ENCODE peak calls at places on chromosomes 7 and 10, in nine cellular contexts. One of them, this sample, is unnamed.

GRCh38 chr7:38681882-38682281 is 50.7 kb upstream of the AMPH start:
- DNase-seq in stimulated activated CD8-positive, alpha-beta memory T cell treated with anti-CD3 and anti-CD28 coated beads, Interleukin-4, amount 100 ng/mL, for 24 hours: no peak
- DNase-seq in amniotic epithelial cell: no peak
- DNase-seq in NCI-H2081 treated with DMSO at 0.1 percent for 48 hours: peak; percentile 95
- DNase-seq in GM18507: no peak
- DNase-seq in NCI-H1092: peak; percentile 94
- DNase-seq in RWPE1: no peak
- DNase-seq in GM04503: no peak
- DNase-seq in transverse colon: no peak
- DNase-seq in this sample: no peak

GRCh38 chr7:88289505-88290129 is 17.1 kb downstream of the STEAP4 start:
- DNase-seq in stimulated activated CD8-positive, alpha-beta memory T cell treated with anti-CD3 and anti-CD28 coated beads, Interleukin-4, amount 100 ng/mL, for 24 hours: no peak
- DNase-seq in amniotic epithelial cell: no peak
- DNase-seq in NCI-H2081 treated with DMSO at 0.1 percent for 48 hours: no peak
- DNase-seq in GM18507: no peak
- DNase-seq in NCI-H1092: no peak
- DNase-seq in RWPE1: peak; percentile 46
- DNase-seq in GM04503: no peak
- DNase-seq in transverse colon: no peak
- DNase-seq in this sample: peak; percentile 45

GRCh38 chr10:6920072-6921019 is 340.3 kb upstream of the PRKCQ start:
- DNase-seq in stimulated activated CD8-positive, alpha-beta memory T cell treated with anti-CD3 and anti-CD28 coated beads, Interleukin-4, amount 100 ng/mL, for 24 hours: peak; percentile 72
- DNase-seq in amniotic epithelial cell: peak; percentile 47
- DNase-seq in NCI-H2081 treated with DMSO at 0.1 percent for 48 hours: peak; percentile 4
- DNase-seq in GM18507: peak; percentile 58
- DNase-seq in NCI-H1092: no peak
- DNase-seq in RWPE1: peak; percentile 69
- DNase-seq in GM04503: no peak
- DNase-seq in transverse colon: peak; percentile 77
- DNase-seq in this sample: peak; percentile 20

GRCh38 chr7:83413425-83413824 is 235.5 kb downstream of the SEMA3E start:
- DNase-seq in stimulated activated CD8-positive, alpha-beta memory T cell treated with anti-CD3 and anti-CD28 coated beads, Interleukin-4, amount 100 ng/mL, for 24 hours: no peak
- DNase-seq in amniotic epithelial cell: peak; percentile 76
- DNase-seq in NCI-H2081 treated with DMSO at 0.1 percent for 48 hours: no peak
- DNase-seq in GM18507: no peak
- DNase-seq in NCI-H1092: no peak
- DNase-seq in RWPE1: no peak
- DNase-seq in GM04503: no peak
- DNase-seq in transverse colon: no peak
- DNase-seq in this sample: no peak

GRCh38 chr10:132708441-132708840 is 77.5 kb downstream of the NKX6-2 start:
- DNase-seq in stimulated activated CD8-positive, alpha-beta memory T cell treated with anti-CD3 and anti-CD28 coated beads, Interleukin-4, amount 100 ng/mL, for 24 hours: no peak
- DNase-seq in amniotic epithelial cell: no peak
- DNase-seq in NCI-H2081 treated with DMSO at 0.1 percent for 48 hours: no peak
- DNase-seq in GM18507: no peak
- DNase-seq in NCI-H1092: no peak
- DNase-seq in RWPE1: no peak
- DNase-seq in GM04503: no peak
- DNase-seq in transverse colon: no peak
- DNase-seq in this sample: no peak

GRCh38 chr7:141225916-141226618 is 152.2 kb downstream of the TMEM178B start:
- DNase-seq in stimulated activated CD8-positive, alpha-beta memory T cell treated with anti-CD3 and anti-CD28 coated beads, Interleukin-4, amount 100 ng/mL, for 24 hours: no peak
- DNase-seq in amniotic epithelial cell: no peak
- DNase-seq in NCI-H2081 treated with DMSO at 0.1 percent for 48 hours: no peak
- DNase-seq in GM18507: no peak
- DNase-seq in NCI-H1092: no peak
- DNase-seq in RWPE1: no peak
- DNase-seq in GM04503: no peak
- DNase-seq in transverse colon: no peak
- DNase-seq in this sample: no peak

GRCh38 chr10:94102436-94102835 is 108.7 kb downstream of the PLCE1 start:
- DNase-seq in stimulated activated CD8-positive, alpha-beta memory T cell treated with anti-CD3 and anti-CD28 coated beads, Interleukin-4, amount 100 ng/mL, for 24 hours: no peak
- DNase-seq in amniotic epithelial cell: no peak
- DNase-seq in NCI-H2081 treated with DMSO at 0.1 percent for 48 hours: no peak
- DNase-seq in GM18507: no peak
- DNase-seq in NCI-H1092: no peak
- DNase-seq in RWPE1: no peak
- DNase-seq in GM04503: no peak
- DNase-seq in transverse colon: no peak
- DNase-seq in this sample: no peak

GRCh38 chr10:84957427-84957826 is 629.0 kb downstream of the CCSER2 start:
- DNase-seq in stimulated activated CD8-positive, alpha-beta memory T cell treated with anti-CD3 and anti-CD28 coated beads, Interleukin-4, amount 100 ng/mL, for 24 hours: no peak
- DNase-seq in amniotic epithelial cell: no peak
- DNase-seq in NCI-H2081 treated with DMSO at 0.1 percent for 48 hours: no peak
- DNase-seq in GM18507: no peak
- DNase-seq in NCI-H1092: no peak
- DNase-seq in RWPE1: no peak
- DNase-seq in GM04503: no peak
- DNase-seq in transverse colon: no peak
- DNase-seq in this sample: peak; percentile 28

GRCh38 chr7:36265720-36266119 is 112.7 kb downstream of the EEPD1 start:
- DNase-seq in stimulated activated CD8-positive, alpha-beta memory T cell treated with anti-CD3 and anti-CD28 coated beads, Interleukin-4, amount 100 ng/mL, for 24 hours: no peak
- DNase-seq in amniotic epithelial cell: no peak
- DNase-seq in NCI-H2081 treated with DMSO at 0.1 percent for 48 hours: no peak
- DNase-seq in GM18507: no peak
- DNase-seq in NCI-H1092: no peak
- DNase-seq in RWPE1: no peak
- DNase-seq in GM04503: no peak
- DNase-seq in transverse colon: no peak
- DNase-seq in this sample: no peak

GRCh38 chr10:34434119-34434594 is 380.9 kb downstream of the PARD3 start:
- DNase-seq in stimulated activated CD8-positive, alpha-beta memory T cell treated with anti-CD3 and anti-CD28 coated beads, Interleukin-4, amount 100 ng/mL, for 24 hours: no peak
- DNase-seq in amniotic epithelial cell: peak; percentile 97
- DNase-seq in NCI-H2081 treated with DMSO at 0.1 percent for 48 hours: no peak
- DNase-seq in GM18507: no peak
- DNase-seq in NCI-H1092: no peak
- DNase-seq in RWPE1: no peak
- DNase-seq in GM04503: peak; percentile 20
- DNase-seq in transverse colon: no peak
- DNase-seq in this sample: no peak

GRCh38 chr10:122463466-122464157 is 2.3 kb downstream of the HTRA1 start:
- DNase-seq in stimulated activated CD8-positive, alpha-beta memory T cell treated with anti-CD3 and anti-CD28 coated beads, Interleukin-4, amount 100 ng/mL, for 24 hours: no peak
- DNase-seq in amniotic epithelial cell: no peak
- DNase-seq in NCI-H2081 treated with DMSO at 0.1 percent for 48 hours: no peak
- DNase-seq in GM18507: no peak
- DNase-seq in NCI-H1092: no peak
- DNase-seq in RWPE1: no peak
- DNase-seq in GM04503: no peak
- DNase-seq in transverse colon: no peak
- DNase-seq in this sample: no peak

GRCh38 chr7:40884226-40884625 is 749.4 kb downstream of the SUGCT start:
- DNase-seq in stimulated activated CD8-positive, alpha-beta memory T cell treated with anti-CD3 and anti-CD28 coated beads, Interleukin-4, amount 100 ng/mL, for 24 hours: no peak
- DNase-seq in amniotic epithelial cell: no peak
- DNase-seq in NCI-H2081 treated with DMSO at 0.1 percent for 48 hours: no peak
- DNase-seq in GM18507: no peak
- DNase-seq in NCI-H1092: no peak
- DNase-seq in RWPE1: no peak
- DNase-seq in GM04503: no peak
- DNase-seq in transverse colon: no peak
- DNase-seq in this sample: no peak

GRCh38 chr10:123143162-123143824 is 4.6 kb upstream of the HMX2 start:
- DNase-seq in stimulated activated CD8-positive, alpha-beta memory T cell treated with anti-CD3 and anti-CD28 coated beads, Interleukin-4, amount 100 ng/mL, for 24 hours: no peak
- DNase-seq in amniotic epithelial cell: no peak
- DNase-seq in NCI-H2081 treated with DMSO at 0.1 percent for 48 hours: no peak
- DNase-seq in GM18507: no peak
- DNase-seq in NCI-H1092: no peak
- DNase-seq in RWPE1: no peak
- DNase-seq in GM04503: no peak
- DNase-seq in transverse colon: no peak
- DNase-seq in this sample: no peak

GRCh38 chr7:24566274-24566673 is 7.0 kb upstream of the PALS2 start:
- DNase-seq in stimulated activated CD8-positive, alpha-beta memory T cell treated with anti-CD3 and anti-CD28 coated beads, Interleukin-4, amount 100 ng/mL, for 24 hours: no peak
- DNase-seq in amniotic epithelial cell: no peak
- DNase-seq in NCI-H2081 treated with DMSO at 0.1 percent for 48 hours: no peak
- DNase-seq in GM18507: no peak
- DNase-seq in NCI-H1092: no peak
- DNase-seq in RWPE1: no peak
- DNase-seq in GM04503: no peak
- DNase-seq in transverse colon: no peak
- DNase-seq in this sample: no peak

GRCh38 chr7:44149571-44150465 is 8.7 kb upstream of the MYL7 start:
- DNase-seq in stimulated activated CD8-positive, alpha-beta memory T cell treated with anti-CD3 and anti-CD28 coated beads, Interleukin-4, amount 100 ng/mL, for 24 hours: no peak
- DNase-seq in amniotic epithelial cell: no peak
- DNase-seq in NCI-H2081 treated with DMSO at 0.1 percent for 48 hours: no peak
- DNase-seq in GM18507: no peak
- DNase-seq in NCI-H1092: no peak
- DNase-seq in RWPE1: no peak
- DNase-seq in GM04503: no peak
- DNase-seq in transverse colon: no peak
- DNase-seq in this sample: no peak

GRCh38 chr7:143172354-143172753 is 10.9 kb upstream of the TAS2R39 start:
- DNase-seq in stimulated activated CD8-positive, alpha-beta memory T cell treated with anti-CD3 and anti-CD28 coated beads, Interleukin-4, amount 100 ng/mL, for 24 hours: no peak
- DNase-seq in amniotic epithelial cell: no peak
- DNase-seq in NCI-H2081 treated with DMSO at 0.1 percent for 48 hours: peak; percentile 78
- DNase-seq in GM18507: no peak
- DNase-seq in NCI-H1092: peak; percentile 92
- DNase-seq in RWPE1: peak; percentile 13
- DNase-seq in GM04503: no peak
- DNase-seq in transverse colon: peak; percentile 66
- DNase-seq in this sample: no peak

GRCh38 chr10:4352566-4352961 is 473.4 kb upstream of the AKR1E2 start:
- DNase-seq in stimulated activated CD8-positive, alpha-beta memory T cell treated with anti-CD3 and anti-CD28 coated beads, Interleukin-4, amount 100 ng/mL, for 24 hours: no peak
- DNase-seq in amniotic epithelial cell: peak; percentile 83
- DNase-seq in NCI-H2081 treated with DMSO at 0.1 percent for 48 hours: no peak
- DNase-seq in GM18507: no peak
- DNase-seq in NCI-H1092: no peak
- DNase-seq in RWPE1: no peak
- DNase-seq in GM04503: no peak
- DNase-seq in transverse colon: no peak
- DNase-seq in this sample: no peak

GRCh38 chr7:119482209-119482608 is 790.8 kb upstream of the KCND2 start:
- DNase-seq in stimulated activated CD8-positive, alpha-beta memory T cell treated with anti-CD3 and anti-CD28 coated beads, Interleukin-4, amount 100 ng/mL, for 24 hours: no peak
- DNase-seq in amniotic epithelial cell: peak; percentile 26
- DNase-seq in NCI-H2081 treated with DMSO at 0.1 percent for 48 hours: no peak
- DNase-seq in GM18507: no peak
- DNase-seq in NCI-H1092: no peak
- DNase-seq in RWPE1: peak; percentile 1
- DNase-seq in GM04503: no peak
- DNase-seq in transverse colon: no peak
- DNase-seq in this sample: no peak

This sample was measured in COLO829.